ENCODE peak calls at places on chromosomes 16 and 17, in ten cellular contexts. H is HCT116; R is mesenchymal stem cell; I is WERI-Rb-1; Q is CD4-positive, alpha-beta T cell; Y is HAP-1; U is SJCRH30; X is tibial nerve; E is upper lobe of right lung; C is SK-N-MC. P is an unnamed sample.

GRCh38 chr17:50533720-50534148 is 1.2 kb downstream of the EPN3 start:
- DNase-seq in H (no peak), R (no peak), I (no peak), Q (no peak), Y (no peak), U (no peak), X (peak; percentile 60), E (no peak), C (no peak), P (no peak)

GRCh38 chr17:4362141-4362540 is 4.3 kb downstream of the UBE2G1 start:
- DNase-seq in H (no peak), R (no peak), I (no peak), Q (no peak), Y (peak; percentile 42), U (no peak), X (no peak), E (no peak), C (no peak), P (no peak)

GRCh38 chr16:83915491-83915890 is 16.6 kb downstream of the MLYCD start:
- DNase-seq in H (no peak), R (no peak), I (no peak), Q (no peak), Y (no peak), U (no peak), X (no peak), E (no peak), C (no peak), P (no peak)

GRCh38 chr17:48037036-48037881 is at the start of gene COPZ2:
- DNase-seq in H (no peak), R (peak; percentile 62), I (no peak), Q (peak; percentile 51), Y (no peak), U (no peak), X (peak; percentile 65), E (peak; percentile 87), C (no peak), P (peak; percentile 54)

GRCh38 chr16:4529085-4530060 is 9.2 kb downstream of the CDIP1 start:
- DNase-seq in H (no peak), R (peak; percentile 95), I (no peak), Q (no peak), Y (no peak), U (peak; percentile 71), X (no peak), E (no peak), C (no peak), P (no peak)

GRCh38 chr17:50676065-50676975 is 31.4 kb downstream of the ANKRD40 start:
- DNase-seq in H (no peak), R (no peak), I (no peak), Q (no peak), Y (no peak), U (no peak), X (no peak), E (peak; percentile 40), C (no peak), P (no peak)

GRCh38 chr16:69243479-69243878 is 56.5 kb downstream of the SNTB2 start:
- DNase-seq in H (no peak), R (no peak), I (no peak), Q (no peak), Y (no peak), U (no peak), X (no peak), E (no peak), C (peak; percentile 20), P (no peak)

GRCh38 chr17:50464121-50464520 is 4.6 kb downstream of the CHAD start:
- DNase-seq in H (no peak), R (no peak), I (no peak), Q (no peak), Y (no peak), U (no peak), X (no peak), E (no peak), C (no peak), P (no peak)

GRCh38 chr16:88924834-88925539 is 52.0 kb downstream of the CBFA2T3 start:
- DNase-seq in H (peak; percentile 72), R (peak; percentile 83), I (no peak), Q (no peak), Y (peak; percentile 15), U (peak; percentile 91), X (no peak), E (no peak), C (no peak), P (no peak)

GRCh38 chr16:3101018-3101840 is 2.1 kb upstream of the ZSCAN10 start:
- DNase-seq in H (no peak), R (peak; percentile 34), I (peak; percentile 45), Q (peak; percentile 27), Y (peak; percentile 42), U (no peak), X (no peak), E (no peak), C (no peak), P (peak; percentile 26)

GRCh38 chr16:23784811-23785447 is 30.1 kb downstream of the CHP2 start:
- DNase-seq in H (no peak), R (no peak), I (no peak), Q (no peak), Y (no peak), U (no peak), X (no peak), E (no peak), C (no peak), P (no peak)

GRCh38 chr17:67165201-67165600 is 79.8 kb downstream of the HELZ start:
- DNase-seq in H (no peak), R (peak; percentile 48), I (no peak), Q (no peak), Y (no peak), U (no peak), X (peak; percentile 31), E (no peak), C (no peak), P (no peak)

GRCh38 chr16:57468346-57468745 is 5.9 kb downstream of the POLR2C start:
- DNase-seq in H (no peak), R (no peak), I (no peak), Q (no peak), Y (no peak), U (no peak), X (no peak), E (no peak), C (no peak), P (no peak)

GRCh38 chr16:67936876-67937605 is 391 bp upstream of the PSMB10 start:
- DNase-seq in H (no peak), R (no peak), I (no peak), Q (peak; percentile 66), Y (no peak), U (no peak), X (peak; percentile 53), E (no peak), C (no peak), P (no peak)

GRCh38 chr16:9817586-9817985 is 364.6 kb downstream of the GRIN2A start:
- DNase-seq in H (no peak), R (no peak), I (peak; percentile 69), Q (no peak), Y (no peak), U (no peak), X (no peak), E (no peak), C (no peak), P (no peak)

GRCh38 chr17:10812674-10813073 is 8.8 kb upstream of the TMEM238L start:
- DNase-seq in H (no peak), R (no peak), I (no peak), Q (no peak), Y (no peak), U (no peak), X (no peak), E (no peak), C (no peak), P (no peak)

GRCh38 chr16:56910654-56911539 is 21.0 kb upstream of the HERPUD1 start:
- DNase-seq in H (no peak), R (peak; percentile 85), I (peak; percentile 28), Q (no peak), Y (no peak), U (peak; percentile 87), X (peak; percentile 54), E (peak; percentile 41), C (no peak), P (no peak)

GRCh38 chr17:32497431-32498205 is 10.8 kb downstream of the CDK5R1 start:
- DNase-seq in H (no peak), R (peak; percentile 40), I (peak; percentile 68), Q (no peak), Y (no peak), U (no peak), X (no peak), E (peak; percentile 48), C (no peak), P (no peak)

GRCh38 chr17:78706271-78706915 is 75.7 kb downstream of the CYTH1 start:
- DNase-seq in H (no peak), R (no peak), I (no peak), Q (no peak), Y (no peak), U (no peak), X (no peak), E (no peak), C (no peak), P (no peak)

GRCh38 chr16:1105888-1106620 is 10.0 kb upstream of the C1QTNF8 start:
- DNase-seq in H (no peak), R (peak; percentile 48), I (peak; percentile 78), Q (no peak), Y (peak; percentile 20), U (peak; percentile 74), X (no peak), E (peak; percentile 79), C (no peak), P (no peak)

GRCh38 chr16:5918553-5919127 is 821.0 kb upstream of the EEF2KMT start:
- DNase-seq in H (no peak), R (no peak), I (peak; percentile 18), Q (no peak), Y (no peak), U (no peak), X (no peak), E (no peak), C (no peak), P (no peak)
- H3K9me3 ChIP-seq in H (no peaks in the 10 kb centered on the region), R (peaks cover 5% of the 10 kb centered on the region), I (no peaks in the 10 kb centered on the region), Q (no peaks in the 10 kb centered on the region), Y (no peaks in the 10 kb centered on the region), U (no peaks in the 10 kb centered on the region), X (no peaks in the 10 kb centered on the region), E (no peaks in the 10 kb centered on the region), C (no peaks in the 10 kb centered on the region), P (no peaks in the 10 kb centered on the region)

GRCh38 chr17:43846221-43846712 is 709 bp upstream of the CD300LG start:
- DNase-seq in H (peak; percentile 70), R (peak; percentile 72), I (peak; percentile 94), Q (peak; percentile 62), Y (peak; percentile 62), U (peak; percentile 74), X (peak; percentile 90), E (peak; percentile 92), C (no peak), P (peak; percentile 55)
- H3K9me3 ChIP-seq in H (no peaks in the 10 kb centered on the region), R (no peaks in the 10 kb centered on the region), I (no peaks in the 10 kb centered on the region), Q (no peaks in the 10 kb centered on the region), Y (no peaks in the 10 kb centered on the region), U (no peaks in the 10 kb centered on the region), X (no peaks in the 10 kb centered on the region), E (no peaks in the 10 kb centered on the region), C (no peaks in the 10 kb centered on the region), P (no peaks in the 10 kb centered on the region)

GRCh38 chr16:35186045-35186759 is 1726.8 kb downstream of the TP53TG3F start:
- DNase-seq in H (no peak), R (no peak), I (no peak), Q (no peak), Y (no peak), U (no peak), X (no peak), E (no peak), C (no peak), P (no peak)
- H3K9me3 ChIP-seq in H (peaks cover 23% of the 10 kb centered on the region), R (no peaks in the 10 kb centered on the region), I (no peaks in the 10 kb centered on the region), Q (peaks cover 18% of the 10 kb centered on the region), Y (no peaks in the 10 kb centered on the region), U (no peaks in the 10 kb centered on the region), X (no peaks in the 10 kb centered on the region), E (no peaks in the 10 kb centered on the region), C (no peaks in the 10 kb centered on the region), P (no peaks in the 10 kb centered on the region)

GRCh38 chr17:22718689-22719088 is 1026.4 kb downstream of the KCNJ18 start:
- DNase-seq in H (no peak), R (no peak), I (no peak), Q (no peak), Y (no peak), U (no peak), X (no peak), E (no peak), C (no peak), P (no peak)

GRCh38 chr17:22717211-22717610 is 1024.9 kb downstream of the KCNJ18 start:
- DNase-seq in H (no peak), R (no peak), I (no peak), Q (no peak), Y (no peak), U (no peak), X (no peak), E (no peak), C (no peak), P (no peak)
- H3K9me3 ChIP-seq in H (peaks cover 19% of the 10 kb centered on the region), R (peaks cover 18% of the 10 kb centered on the region), I (no peaks in the 10 kb centered on the region), Q (no peaks in the 10 kb centered on the region), Y (no peaks in the 10 kb centered on the region), U (no peaks in the 10 kb centered on the region), X (no peaks in the 10 kb centered on the region), E (peaks cover under 1% of the 10 kb centered on the region), C (no peaks in the 10 kb centered on the region), P (no peaks in the 10 kb centered on the region)

P was measured in T-helper 17 cell.